ENCODE peak calls at places on chromosomes 1 and 21, in nine cellular contexts. S is NCI-H1105; G is Kasumi-1; H is RPMI7951; P is mucosa of gallbladder; C is bronchial epithelial cell; B is NT2/D1; I is activated CD4-positive, alpha-beta T cell treated with anti-CD3 and anti-CD28 coated beads, Interleukin-2, amount 50 U/mL, for 24 hours; J is amygdala. O is an unnamed sample.

GRCh38 chr1:94067196-94067595 is 53.8 kb downstream of the ABCA4 start:
- DNase-seq in J (no peak), P (no peak), B (no peak), I (no peak), G (no peak), H (peak), S (no peak), C (no peak), O (no peak)

GRCh38 chr1:2135425-2135824 is 59.1 kb downstream of the FAAP20 start:
- DNase-seq in B (no peak), J (no peak), G (no peak), S (no peak), I (no peak), P (peak), H (peak), C (peak), O (no peak)

GRCh38 chr21:43812139-43812821 is 22.9 kb downstream of the RRP1 start:
- DNase-seq in B (no peak), G (no peak), I (no peak), H (peak), P (no peak), S (peak), J (no peak), C (peak), O (no peak)

GRCh38 chr1:68128820-68129219 is 78.4 kb upstream of the DIRAS3 start:
- DNase-seq in G (no peak), C (no peak), S (no peak), H (no peak), P (no peak), B (no peak), I (no peak), J (no peak), O (no peak)

GRCh38 chr1:109392788-109393580 is 4.7 kb downstream of the SORT1 start:
- DNase-seq in C (peak), J (peak), P (peak), I (no peak), B (no peak), G (peak), S (no peak), H (peak), O (no peak)

GRCh38 chr21:45570826-45571601 is 28.8 kb upstream of the SLC19A1 start:
- DNase-seq in I (no peak), B (no peak), P (no peak), C (no peak), J (no peak), S (no peak), H (peak), G (no peak), O (peak)

GRCh38 chr1:76639181-76639580 is 228.1 kb upstream of the ST6GALNAC5 start:
- DNase-seq in H (no peak), P (no peak), I (no peak), G (no peak), J (no peak), C (no peak), B (no peak), S (no peak), O (no peak)

GRCh38 chr1:162670928-162671663 is 38.8 kb downstream of the DDR2 start:
- DNase-seq in P (no peak), B (no peak), J (no peak), G (no peak), S (no peak), C (peak), I (no peak), H (peak), O (no peak)

GRCh38 chr1:54312874-54313316 is 93.3 kb downstream of the SSBP3 start:
- DNase-seq in C (peak), I (no peak), P (no peak), G (no peak), B (peak), S (no peak), H (peak), J (no peak), O (no peak)

GRCh38 chr1:42913426-42914091 is 45.1 kb downstream of the SLC2A1 start:
- DNase-seq in G (peak), B (peak), P (peak), C (peak), J (no peak), S (peak), H (peak), I (peak), O (no peak)

GRCh38 chr1:938088-938683 is 14.5 kb downstream of the SAMD11 start:
- DNase-seq in J (no peak), C (peak), G (no peak), P (peak), B (no peak), S (no peak), H (peak), I (no peak), O (no peak)

GRCh38 chr21:15422761-15423160 is 307.0 kb upstream of the USP25 start:
- DNase-seq in J (no peak), G (no peak), S (no peak), H (peak), B (no peak), C (peak), P (no peak), I (no peak), O (no peak)

GRCh38 chr1:38918568-38918967 is 23.1 kb downstream of the RHBDL2 start:
- DNase-seq in G (no peak), B (no peak), I (no peak), S (no peak), H (no peak), C (no peak), J (no peak), P (no peak), O (no peak)

GRCh38 chr1:37875833-37876232 is 16.4 kb upstream of the MTF1 start:
- DNase-seq in S (no peak), J (no peak), H (no peak), B (peak), C (peak), I (no peak), G (no peak), P (no peak), O (no peak)

GRCh38 chr1:22119626-22120468 is 23.1 kb downstream of the WNT4 start:
- DNase-seq in S (no peak), C (no peak), J (no peak), P (no peak), G (no peak), I (no peak), H (no peak), B (no peak), O (no peak)

GRCh38 chr1:199135901-199136300 is 497.1 kb downstream of the PTPRC start:
- DNase-seq in S (peak), B (no peak), I (no peak), J (no peak), H (no peak), G (no peak), C (no peak), P (peak), O (no peak)

GRCh38 chr1:1306070-1306660 is 1.6 kb downstream of the ACAP3 start:
- DNase-seq in H (no peak), B (no peak), C (no peak), J (no peak), G (no peak), S (no peak), I (no peak), P (no peak), O (no peak)

GRCh38 chr1:219325368-219325742 is 151.7 kb downstream of the LYPLAL1 start:
- DNase-seq in G (no peak), I (no peak), B (no peak), J (no peak), S (no peak), C (no peak), H (no peak), P (no peak), O (no peak)

GRCh38 chr1:216456682-216457081 is 33.4 kb upstream of the USH2A start:
- DNase-seq in S (no peak), C (peak), G (no peak), J (no peak), I (no peak), P (no peak), H (peak), B (no peak), O (no peak)

GRCh38 chr1:178941849-178942248 is 71.0 kb upstream of the ANGPTL1 start:
- DNase-seq in G (no peak), B (no peak), P (no peak), S (no peak), H (no peak), C (no peak), I (no peak), J (no peak), O (no peak)

GRCh38 chr1:30169269-30169668 is 554.1 kb downstream of the MATN1 start:
- DNase-seq in J (no peak), I (no peak), P (no peak), S (no peak), B (no peak), H (no peak), G (no peak), C (no peak), O (no peak)

GRCh38 chr1:70387507-70387906 is 23.6 kb upstream of the CTH start:
- DNase-seq in G (no peak), I (no peak), J (no peak), B (no peak), H (no peak), C (no peak), S (no peak), P (no peak), O (no peak)

GRCh38 chr1:233586301-233586700 is 27.6 kb upstream of the KCNK1 start:
- DNase-seq in B (no peak), J (no peak), P (no peak), S (no peak), H (no peak), I (no peak), C (no peak), G (no peak), O (no peak)

GRCh38 chr1:190436615-190437014 is 41.0 kb downstream of the BRINP3 start:
- DNase-seq in I (no peak), C (peak), G (peak), S (no peak), B (no peak), P (no peak), H (peak), J (no peak), O (no peak)

GRCh38 chr21:25691931-25692330 is 42.8 kb downstream of the ATP5PF start:
- DNase-seq in C (no peak), G (no peak), H (no peak), J (no peak), P (no peak), B (no peak), I (no peak), S (no peak), O (no peak)

GRCh38 chr21:35940074-35940927 is 120.0 kb downstream of the SETD4 start:
- DNase-seq in B (peak), G (peak), I (no peak), P (peak), S (peak), C (peak), J (peak), H (peak), O (no peak)

GRCh38 chr1:187921426-187921825 is 1092.7 kb downstream of the PLA2G4A start:
- DNase-seq in J (no peak), B (no peak), I (no peak), G (no peak), S (no peak), P (no peak), H (no peak), C (peak), O (no peak)

GRCh38 chr21:42531771-42532170 is 18.1 kb downstream of the SLC37A1 start:
- DNase-seq in H (no peak), P (no peak), J (no peak), C (no peak), G (no peak), B (no peak), S (no peak), I (no peak), O (no peak)

GRCh38 chr1:62304515-62304914 is 14.7 kb downstream of the KANK4 start:
- DNase-seq in G (no peak), P (no peak), I (no peak), J (no peak), H (no peak), B (no peak), S (no peak), C (no peak), O (no peak)

GRCh38 chr1:201597551-201598230 is 58.8 kb downstream of the NAV1 start:
- DNase-seq in S (peak), G (peak), J (no peak), I (no peak), P (peak), C (peak), B (no peak), H (no peak), O (no peak)

GRCh38 chr1:165384016-165384415 is 27.5 kb upstream of the LMX1A start:
- DNase-seq in G (no peak), B (no peak), P (no peak), S (no peak), I (no peak), C (no peak), H (no peak), J (peak), O (no peak)